ENCODE peak calls at places on chromosomes 6 and 20, in eight cellular contexts. I is endothelial cell of umbilical vein, O is HepG2, Z is H1, R is HCT116, N is K562, G is GM23338, K is GM12878. P is an unnamed sample.

GRCh38 chr20:16212790-16213189 is 360.5 kb downstream of the KIF16B start:
- DNase-seq in O (no peak), G (no peak), N (no peak), K (no peak), Z (no peak), I (no peak), R (no peak), P (no peak)

GRCh38 chr6:53628354-53629119 is 37.0 kb downstream of the KLHL31 start:
- DNase-seq in N (no peak), K (no peak), O (no peak), I (no peak), R (no peak), G (no peak), Z (no peak), P (no peak)

GRCh38 chr6:36347635-36348034 is 10.9 kb upstream of the BNIP5 start:
- DNase-seq in N (peak), O (no peak), R (no peak), Z (no peak), K (no peak), I (no peak), G (no peak), P (no peak)

GRCh38 chr20:50563133-50563944 is 53.2 kb downstream of the PTPN1 start:
- DNase-seq in K (no peak), I (no peak), O (peak), Z (no peak), N (no peak), G (no peak), R (no peak), P (no peak)

GRCh38 chr6:159646136-159646535 is 46.9 kb downstream of the SOD2 start:
- DNase-seq in Z (no peak), N (no peak), I (no peak), K (no peak), G (no peak), R (no peak), O (no peak), P (no peak)

GRCh38 chr6:36862848-36863382 is 11.7 kb downstream of the PPIL1 start:
- DNase-seq in Z (no peak), K (no peak), O (no peak), G (no peak), I (no peak), N (no peak), R (no peak), P (no peak)

GRCh38 chr6:148287979-148288378 is 54.7 kb upstream of the SASH1 start:
- DNase-seq in R (no peak), N (no peak), Z (no peak), K (no peak), O (no peak), I (no peak), G (no peak), P (no peak)

GRCh38 chr20:13492001-13492480 is 146.7 kb downstream of the TASP1 start:
- DNase-seq in O (no peak), N (no peak), K (no peak), R (no peak), G (peak), Z (peak), I (no peak), P (no peak)

GRCh38 chr6:113076116-113076515 is 729.0 kb downstream of the RFPL4B start:
- DNase-seq in N (no peak), Z (no peak), I (no peak), K (no peak), G (no peak), O (no peak), R (no peak), P (no peak)

GRCh38 chr6:81572020-81572419 is 180.5 kb downstream of the TENT5A start:
- DNase-seq in Z (no peak), R (no peak), G (no peak), N (no peak), K (no peak), O (no peak), I (no peak), P (no peak)

GRCh38 chr20:36153204-36153603 is 1.3 kb upstream of the EPB41L1 start:
- DNase-seq in Z (no peak), I (no peak), G (no peak), R (no peak), O (no peak), K (no peak), N (no peak), P (no peak)

GRCh38 chr20:36154696-36155628 is at the start of gene EPB41L1:
- DNase-seq in N (no peak), O (no peak), R (no peak), I (no peak), Z (no peak), K (no peak), G (peak), P (no peak)

GRCh38 chr20:36155629-36155971 is 1.1 kb downstream of the EPB41L1 start:
- DNase-seq in R (no peak), N (no peak), Z (no peak), I (no peak), O (no peak), K (no peak), G (no peak), P (no peak)

GRCh38 chr20:36152266-36152665 is 2.3 kb upstream of the EPB41L1 start:
- DNase-seq in I (no peak), R (no peak), G (no peak), O (no peak), K (no peak), Z (no peak), N (no peak), P (no peak)

DNA sequence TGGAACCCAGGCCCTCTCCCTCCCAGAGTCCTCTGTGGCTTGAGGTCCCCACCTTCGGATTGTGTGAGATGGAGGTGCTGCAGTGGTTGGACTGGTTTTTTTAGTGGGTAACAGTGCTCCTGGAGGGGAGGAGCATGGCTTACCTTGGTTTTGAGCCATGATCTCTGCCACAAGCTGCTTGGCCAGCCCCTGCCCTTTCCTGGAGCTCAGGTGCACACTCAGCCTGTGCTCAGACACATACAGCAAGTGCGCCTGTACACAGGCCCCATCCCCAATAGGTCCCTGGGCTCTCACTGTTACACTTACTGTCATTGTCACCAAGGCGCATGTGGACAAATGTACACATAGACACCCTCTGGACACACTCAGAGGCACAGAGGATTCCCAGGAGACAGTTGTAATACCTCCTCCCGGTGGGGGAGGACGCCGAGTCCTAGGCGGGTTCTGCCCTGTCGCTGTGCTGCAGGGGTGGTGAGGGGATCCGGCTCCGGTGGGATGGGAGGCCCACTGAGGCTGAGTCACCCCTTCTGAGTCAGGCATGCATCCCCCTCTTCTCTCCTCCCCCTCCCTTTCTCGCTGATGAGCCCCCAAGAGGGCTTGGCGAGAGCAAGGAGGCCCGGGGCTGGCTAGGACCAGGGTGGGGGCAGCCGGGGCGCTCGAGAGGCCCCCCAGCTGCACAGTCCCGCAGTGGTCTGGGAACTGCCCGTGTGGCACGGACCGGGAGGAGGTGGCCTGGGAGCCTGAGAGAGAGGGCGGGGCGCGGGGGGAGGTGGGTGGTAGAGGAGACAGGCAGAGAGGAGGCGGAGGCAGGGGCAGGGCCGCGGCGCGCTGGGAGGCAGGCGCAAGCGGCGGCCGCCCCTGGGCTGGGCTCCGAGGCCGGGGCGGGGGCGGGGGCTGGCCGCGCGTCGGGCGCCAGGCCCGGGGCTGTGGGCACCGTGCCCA is 515 bp upstream of the EPB41L1 start:
- DNase-seq in N (peak), R (no peak), K (no peak), O (peak), G (peak), Z (no peak), I (peak), P (no peak)
- TF ChIP-seq POLR2AphosphoS5 in N (no peak), R (no peak), K (no peak), O (peak), G (peak), Z (no peak), I (no peak), P (no peak)

DNA sequence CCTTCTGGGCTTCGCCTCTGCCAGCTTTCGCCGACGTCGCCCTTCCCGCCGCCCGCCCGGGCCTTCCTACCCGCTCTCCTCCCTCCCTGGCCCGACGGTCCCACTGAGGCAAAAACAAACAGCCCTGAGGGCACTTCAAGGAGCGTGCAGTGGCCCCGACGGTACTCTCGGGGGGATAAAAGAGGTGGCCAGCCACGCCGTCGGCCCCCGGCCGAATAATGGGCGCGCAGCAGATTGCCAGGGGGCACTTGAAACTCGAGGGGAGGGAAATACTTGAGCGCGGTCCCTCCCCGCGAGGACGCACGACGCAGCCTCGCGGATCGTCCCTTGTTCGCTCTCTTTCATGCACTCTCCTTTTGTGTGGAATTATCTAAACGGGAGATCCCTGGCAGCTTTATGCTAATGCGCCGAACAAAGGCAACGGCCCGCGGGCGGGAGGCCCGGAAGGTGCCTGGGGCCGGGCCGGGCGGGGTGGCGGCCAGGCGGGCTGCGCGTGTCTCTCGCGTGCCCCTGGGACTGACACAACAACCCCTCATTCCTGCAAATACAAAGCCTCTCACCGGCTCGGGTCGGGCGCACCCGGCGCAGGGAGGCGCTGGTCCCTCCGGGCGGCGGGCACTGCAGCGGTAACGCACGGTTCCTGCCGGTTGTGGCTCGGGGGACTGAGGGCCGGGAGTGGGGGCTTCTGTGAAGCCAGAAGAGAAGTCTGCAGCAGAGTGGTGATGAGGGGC is 3.7 kb upstream of the INSM1 start:
- DNase-seq in G (peak), Z (no peak), N (no peak), I (no peak), O (no peak), K (no peak), R (no peak), P (no peak)
- TF ChIP-seq EZH2 in G (peak), Z (peak), N (no peak), I (peak), O (peak), K (no peak), R (no peak), P (peak)

DNA sequence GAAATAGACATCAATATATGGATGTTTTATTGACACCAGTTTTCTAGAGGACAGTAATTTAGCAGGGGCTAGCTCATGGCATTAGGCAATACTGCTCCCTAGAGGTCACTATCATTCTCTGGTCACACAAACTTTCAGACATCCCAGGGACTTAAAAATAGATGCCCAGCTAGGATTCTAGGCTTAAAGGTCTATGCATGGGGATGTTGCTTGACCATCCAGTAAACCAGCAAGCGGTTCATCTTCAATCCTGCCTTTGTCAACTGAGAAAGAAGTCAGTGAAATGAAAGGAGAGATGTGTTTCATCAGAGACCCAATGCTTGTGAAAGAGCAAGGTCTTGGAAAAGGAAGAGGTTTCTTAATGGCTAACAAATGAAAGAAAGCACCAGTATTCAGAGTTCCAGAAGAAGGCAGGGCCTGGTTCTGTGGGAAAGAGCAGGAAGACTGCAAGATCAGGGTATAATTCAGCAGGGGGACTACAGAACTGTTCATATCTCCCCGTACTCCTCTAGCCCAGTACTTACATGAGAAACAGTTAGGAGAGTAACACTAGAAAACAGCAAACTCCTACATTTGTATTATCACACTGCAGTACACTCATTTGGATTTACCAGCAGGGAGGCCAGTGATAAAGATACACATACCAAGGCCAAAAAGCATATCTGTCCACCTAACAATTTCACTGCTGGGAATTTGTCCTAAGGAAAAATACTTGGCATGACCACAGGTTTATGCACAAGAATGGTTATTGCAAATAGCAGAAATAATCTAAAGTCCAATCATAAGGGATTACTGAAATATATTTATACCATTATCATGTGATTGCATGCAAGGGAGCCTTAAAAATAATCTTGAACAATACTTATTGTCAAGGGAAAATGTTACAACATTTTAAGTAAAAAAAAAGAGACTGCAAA is 151.4 kb upstream of the LAMA2 start:
- DNase-seq in O (peak), Z (no peak), N (no peak), G (peak), R (peak), K (no peak), I (peak), P (no peak)
- H3K27ac ChIP-seq in O (no peak), Z (no peak), N (no peak), G (no peak), R (no peak), K (no peak), I (no peak), P (no peak)

GRCh38 chr6:77245026-77245425 is 218.3 kb downstream of the HTR1B start:
- DNase-seq in N (no peak), G (no peak), I (no peak), O (no peak), R (no peak), Z (no peak), K (no peak), P (peak)
- TF ChIP-seq POLR2AphosphoS5 in N (no peak), G (no peak), I (no peak), O (no peak), R (no peak), Z (no peak), K (no peak), P (no peak)

DNA sequence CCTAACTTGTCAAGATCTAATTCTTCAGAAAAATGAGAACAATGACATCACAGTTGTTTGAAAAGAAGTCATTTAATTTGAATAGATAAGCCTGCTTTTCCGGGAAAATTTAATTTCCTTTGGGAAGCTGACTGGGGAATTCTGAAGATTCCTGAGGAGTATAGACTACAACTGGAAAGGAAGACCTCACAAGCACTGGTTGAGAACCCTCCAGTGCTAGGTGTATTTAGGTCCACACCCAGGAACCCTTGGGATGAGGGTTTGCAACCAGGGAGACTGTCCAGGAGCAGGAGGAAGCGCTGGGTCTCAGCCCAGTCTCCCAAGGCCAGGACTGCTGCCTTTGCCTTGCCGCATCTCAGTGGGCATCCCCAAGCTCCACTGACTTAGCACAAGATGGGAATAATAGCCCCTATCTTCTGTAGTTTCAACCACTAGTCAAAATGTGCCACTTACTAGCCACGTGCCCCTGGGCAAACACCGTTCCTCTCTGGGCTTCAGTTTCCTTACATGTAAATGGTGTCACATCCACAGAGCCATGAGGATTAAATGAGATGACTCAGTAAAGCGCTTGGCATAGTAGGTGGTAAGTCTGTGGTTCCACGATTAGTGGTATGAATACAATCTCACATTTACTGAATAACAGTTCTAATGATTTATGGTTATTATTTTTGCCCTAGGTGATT is 6.9 kb upstream of the CD93 start:
- DNase-seq in Z (no peak), O (no peak), K (no peak), G (no peak), R (no peak), I (no peak), N (no peak), P (no peak)
- TF ChIP-seq EZH2 in Z (no peak), O (no peak), K (no peak), G (no peak), R (no peak), I (no peak), N (no peak), P (no peak)

DNA sequence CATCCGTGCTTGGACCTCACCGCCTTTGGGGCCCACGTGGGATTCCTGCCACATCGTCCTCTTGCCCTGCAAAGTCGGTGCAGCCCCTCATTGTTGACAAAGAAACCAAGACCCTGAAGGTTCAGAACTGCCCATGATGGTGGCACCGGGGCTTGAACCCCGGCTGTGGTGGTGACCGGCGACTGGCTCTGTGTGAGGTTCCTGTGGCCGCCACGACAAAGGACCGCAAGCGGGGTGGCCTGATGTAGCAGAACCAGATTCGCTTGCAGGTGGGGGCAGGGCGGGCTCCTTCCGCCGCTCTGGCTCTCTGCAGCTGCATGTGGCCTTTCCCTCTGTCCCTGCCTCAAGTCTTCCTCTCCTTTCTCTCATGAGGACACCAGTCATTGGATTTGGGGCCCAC is 28.7 kb downstream of the SLCO4A1 start:
- DNase-seq in K (no peak), N (no peak), G (no peak), Z (no peak), O (no peak), I (no peak), R (no peak), P (no peak)
- H3K27ac ChIP-seq in K (no peak), N (no peak), G (no peak), Z (no peak), O (no peak), I (no peak), R (peak), P (no peak)

DNA sequence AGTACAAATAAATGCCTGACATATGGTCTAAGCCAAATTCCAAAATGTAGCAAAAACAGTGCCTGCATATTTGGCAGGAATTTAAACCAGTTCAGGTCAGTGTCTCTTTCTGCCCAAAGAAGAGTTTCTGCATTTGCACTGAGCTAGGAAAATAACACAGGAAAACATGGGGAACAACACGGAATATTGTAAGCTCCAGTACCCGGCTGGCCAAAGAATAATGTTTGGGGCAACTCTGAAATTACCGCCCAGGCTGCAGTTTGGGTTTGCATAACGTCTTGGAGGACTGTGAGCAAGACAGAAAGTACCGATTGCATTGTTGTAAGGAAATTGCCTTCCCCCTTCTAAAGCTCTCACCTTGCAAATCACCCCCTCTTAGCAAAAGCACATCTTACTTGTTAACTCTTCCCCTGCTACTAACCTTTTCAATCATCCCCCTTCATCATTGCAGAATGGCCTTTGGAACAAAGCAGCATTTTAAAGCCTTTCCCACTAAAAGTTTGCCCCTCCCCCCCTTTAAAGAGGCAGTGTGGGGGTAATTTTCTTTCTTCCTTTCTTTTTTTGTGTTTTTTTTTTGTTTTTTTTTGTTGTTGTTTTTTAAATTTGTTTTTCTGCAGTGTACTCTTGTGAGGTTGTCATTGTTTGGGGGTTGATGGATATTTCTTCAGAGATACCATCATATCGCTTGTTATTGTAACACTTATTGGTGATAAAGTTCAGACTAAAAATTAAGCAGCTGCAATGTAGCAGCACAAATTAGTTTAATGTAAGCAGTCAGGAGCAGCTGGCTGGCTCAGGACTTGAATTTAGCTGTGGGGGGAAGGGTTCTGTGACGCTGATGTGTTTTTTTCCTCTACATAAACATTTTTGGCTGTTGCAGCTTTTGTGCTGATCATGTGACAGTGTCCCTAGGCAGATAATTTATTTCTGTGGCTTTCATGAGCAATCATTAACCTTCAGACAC is 100.0 kb upstream of the CITED2 start:
- DNase-seq in O (no peak), R (no peak), K (no peak), I (no peak), N (peak), Z (no peak), G (peak), P (peak)
- TF ChIP-seq POLR2AphosphoS5 in O (no peak), R (no peak), K (no peak), I (no peak), N (no peak), Z (no peak), G (no peak), P (peak)

P was measured in SK-N-MC.